ENCODE peak calls at places on chromosomes 6 and 20, in six cellular contexts. T is GM12891, N is HepG2, V is H1, G is K562, R is GM12878. L is an unnamed sample.

GRCh38 chr6:149766156-149766768 is 16.7 kb downstream of the PCMT1 start:
- DNase-seq in T (no peak), N (no peak), V (no peak), G (no peak), R (no peak), L (no peak)

GRCh38 chr6:72149715-72150114 is 263.4 kb downstream of the RIMS1 start:
- DNase-seq in T (no peak), N (no peak), V (no peak), G (no peak), R (no peak), L (no peak)

GRCh38 chr6:144215402-144215931 is 65.2 kb downstream of the STX11 start:
- DNase-seq in T (peak), N (peak), V (no peak), G (peak), R (peak), L (peak)

GRCh38 chr6:26045046-26045938 is 41.9 kb upstream of the HFE start:
- DNase-seq in T (no peak), N (peak), V (no peak), G (no peak), R (peak), L (no peak)

GRCh38 chr20:37231970-37232620 is 29.5 kb downstream of the GHRH start:
- DNase-seq in T (no peak), N (no peak), V (no peak), G (no peak), R (no peak), L (no peak)

GRCh38 chr6:27290065-27290849 is 21.8 kb downstream of the POM121L2 start:
- DNase-seq in T (no peak), N (peak), V (peak), G (peak), R (peak), L (no peak)

GRCh38 chr6:11496152-11497060 is 41.1 kb upstream of the TMEM170B start:
- DNase-seq in T (peak), N (peak), V (peak), G (peak), R (peak), L (peak)

GRCh38 chr20:56579261-56579660 is 46.2 kb downstream of the FAM209B start:
- DNase-seq in T (no peak), N (no peak), V (no peak), G (no peak), R (no peak), L (no peak)

GRCh38 chr6:79672631-79673065 is 41.5 kb downstream of the SH3BGRL2 start:
- DNase-seq in T (no peak), N (peak), V (no peak), G (peak), R (no peak), L (no peak)

GRCh38 chr20:38844963-38845362 is 39.5 kb downstream of the PPP1R16B start:
- DNase-seq in T (no peak), N (no peak), V (no peak), G (no peak), R (no peak), L (no peak)

GRCh38 chr6:128327890-128328289 is 192.5 kb downstream of the PTPRK start:
- DNase-seq in T (no peak), N (peak), V (peak), G (no peak), R (no peak), L (no peak)

GRCh38 chr20:34190679-34191090 is 50.5 kb upstream of the ASIP start:
- DNase-seq in T (peak), N (peak), V (peak), G (peak), R (no peak), L (peak)

GRCh38 chr6:85360794-85361642 is 88.9 kb upstream of the NT5E start:
- DNase-seq in T (no peak), N (peak), V (no peak), G (no peak), R (no peak), L (no peak)

GRCh38 chr6:155418017-155418749 is 37.5 kb downstream of the NOX3 start:
- DNase-seq in T (no peak), N (no peak), V (no peak), G (no peak), R (peak), L (no peak)

GRCh38 chr6:9250852-9251251 is 815.5 kb upstream of the SLC35B3 start:
- DNase-seq in T (no peak), N (peak), V (peak), G (no peak), R (no peak), L (no peak)

GRCh38 chr6:120407696-120408095 is 926.6 kb downstream of the TBC1D32 start:
- DNase-seq in T (no peak), N (no peak), V (no peak), G (no peak), R (no peak), L (no peak)

GRCh38 chr6:75449625-75450206 is 43.9 kb downstream of the FILIP1 start:
- DNase-seq in T (no peak), N (no peak), V (no peak), G (no peak), R (no peak), L (no peak)

GRCh38 chr6:129744201-129744879 is 34.4 kb upstream of the ARHGAP18 start:
- DNase-seq in T (no peak), N (peak), V (no peak), G (no peak), R (no peak), L (no peak)

GRCh38 chr6:166713608-166714510 is 86.8 kb upstream of the RPS6KA2 start:
- DNase-seq in T (no peak), N (no peak), V (no peak), G (no peak), R (no peak), L (no peak)

GRCh38 chr20:1626528-1627192 is 6.9 kb upstream of the SIRPB1 start:
- DNase-seq in T (no peak), N (no peak), V (no peak), G (no peak), R (no peak), L (no peak)

GRCh38 chr6:41488392-41489129 is 57.6 kb upstream of the FOXP4 start:
- DNase-seq in T (no peak), N (peak), V (peak), G (no peak), R (peak), L (no peak)

GRCh38 chr20:30488941-30489601 is 768.4 kb upstream of the DEFB115 start:
- DNase-seq in T (no peak), N (no peak), V (peak), G (no peak), R (no peak), L (no peak)

GRCh38 chr6:89597988-89598387 is 40.6 kb downstream of the LYRM2 start:
- DNase-seq in T (no peak), N (peak), V (no peak), G (peak), R (no peak), L (no peak)

GRCh38 chr6:44301106-44301505 is 12.0 kb downstream of the AARS2 start:
- DNase-seq in T (no peak), N (no peak), V (no peak), G (no peak), R (no peak), L (no peak)

GRCh38 chr20:10673831-10674683 is at the start of gene JAG1:
- DNase-seq in T (peak), N (peak), V (peak), G (peak), R (peak), L (peak)

GRCh38 chr20:34604980-34605788 is 46.7 kb downstream of the MAP1LC3A start:
- DNase-seq in T (no peak), N (no peak), V (no peak), G (no peak), R (no peak), L (no peak)

GRCh38 chr20:50366270-50367103 is 143.7 kb upstream of the PTPN1 start:
- DNase-seq in T (no peak), N (peak), V (no peak), G (no peak), R (no peak), L (no peak)

GRCh38 chr6:24761193-24761835 is 13.4 kb upstream of the GMNN start:
- DNase-seq in T (no peak), N (no peak), V (no peak), G (peak), R (no peak), L (no peak)

GRCh38 chr6:145947108-145947507 is 17.1 kb downstream of the SHPRH start:
- DNase-seq in T (no peak), N (no peak), V (no peak), G (no peak), R (no peak), L (no peak)

GRCh38 chr20:36120991-36121390 is 33.5 kb upstream of the EPB41L1 start:
- DNase-seq in T (no peak), N (no peak), V (no peak), G (no peak), R (no peak), L (no peak)

DNA sequence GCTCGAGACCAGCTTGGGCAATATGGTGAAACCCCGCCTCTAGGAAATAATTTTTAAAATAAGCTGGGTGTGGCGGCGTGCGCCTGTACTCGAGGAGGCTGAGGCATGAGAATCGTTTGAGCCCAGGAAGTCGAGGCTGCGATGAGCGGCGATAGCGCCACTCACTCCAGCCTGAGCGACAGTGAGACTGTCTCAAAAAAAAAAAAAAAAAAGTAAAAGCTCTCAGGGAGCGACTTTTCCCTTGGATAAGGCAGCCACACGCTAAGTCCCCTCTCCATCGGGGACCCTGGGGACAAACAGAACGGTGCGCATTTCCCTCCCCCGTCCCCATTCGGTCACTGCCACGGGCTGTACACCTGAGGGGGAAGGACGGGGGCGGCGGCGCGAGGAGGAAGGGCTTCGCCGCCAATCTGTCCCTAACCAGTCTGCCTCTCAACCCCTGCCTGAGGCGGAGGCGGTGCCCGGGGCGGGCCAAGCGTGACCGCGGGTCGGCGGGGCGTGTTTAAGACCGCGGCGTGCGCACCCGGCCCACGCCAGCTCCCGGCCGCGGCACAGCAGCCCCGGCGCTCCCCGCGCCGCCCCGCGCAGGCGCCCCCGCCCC is at the start of gene GMPR:
- DNase-seq in T (peak), N (no peak), V (peak), G (peak), R (no peak), L (peak)
- TF ChIP-seq POLR2AphosphoS5 in T (no peak), N (no peak), V (no peak), G (peak), R (no peak), L (no peak)

DNA sequence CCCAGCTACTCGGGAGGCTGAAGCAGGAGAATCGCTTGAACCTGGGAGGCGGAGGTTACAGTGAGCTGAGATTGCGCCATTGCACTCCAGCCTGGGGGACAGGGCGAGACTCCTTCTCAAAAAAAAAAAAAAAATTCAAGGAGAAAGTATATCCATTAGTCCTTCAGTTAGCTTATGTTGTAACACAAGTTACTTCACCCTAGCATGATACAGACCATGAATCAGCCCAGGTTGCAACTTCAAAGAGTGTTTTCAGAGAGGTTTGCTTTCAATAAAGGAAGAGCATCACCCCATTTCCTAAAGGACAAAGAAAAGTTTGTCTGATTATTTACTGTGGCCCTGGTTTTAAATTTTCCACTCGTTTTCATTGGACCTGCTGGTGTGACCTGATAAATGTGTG is 73.0 kb downstream of the SERAC1 start:
- DNase-seq in T (no peak), N (peak), V (no peak), G (no peak), R (no peak), L (no peak)
- TF ChIP-seq POLR2A in T (no peak), N (no peak), V (no peak), G (no peak), R (no peak), L (no peak)

DNA sequence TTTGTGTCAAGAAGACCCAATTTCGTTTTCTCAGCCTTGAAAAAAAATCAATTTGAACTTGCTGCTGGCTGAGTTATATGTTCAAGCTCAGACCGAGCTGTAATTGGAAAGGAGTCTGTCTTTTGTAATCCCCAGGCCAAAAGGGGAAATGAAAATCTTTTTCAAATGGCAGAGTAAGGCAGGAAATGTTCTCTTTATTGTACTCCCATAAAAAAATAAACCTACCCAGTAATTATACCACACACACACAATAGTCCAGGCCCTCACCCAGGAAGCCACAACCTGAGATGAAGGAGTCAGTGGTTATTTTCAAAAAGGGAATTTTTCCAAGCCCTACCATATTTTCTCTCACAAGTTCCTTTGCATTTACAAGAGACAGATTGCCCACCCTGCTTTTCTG is 45.3 kb downstream of the CLIC5 start:
- DNase-seq in T (no peak), N (no peak), V (no peak), G (no peak), R (no peak), L (no peak)
- TF ChIP-seq TAF1 in T (no peak), N (no peak), V (no peak), G (no peak), R (no peak), L (no peak)

GRCh38 chr6:30102701-30103629 is 9.9 kb downstream of the TRIM31 start:
- DNase-seq in T (peak), N (peak), V (peak), G (peak), R (peak), L (peak)
- TF ChIP-seq POLR2AphosphoS5 in T (no peak), N (peak), V (no peak), G (no peak), R (no peak), L (no peak)

GRCh38 chr6:106098383-106099234 is 12.5 kb downstream of the PRDM1 start:
- DNase-seq in T (no peak), N (no peak), V (no peak), G (peak), R (peak), L (no peak)
- TF ChIP-seq POLR2A in T (no peak), N (no peak), V (no peak), G (peak), R (peak), L (peak)

DNA sequence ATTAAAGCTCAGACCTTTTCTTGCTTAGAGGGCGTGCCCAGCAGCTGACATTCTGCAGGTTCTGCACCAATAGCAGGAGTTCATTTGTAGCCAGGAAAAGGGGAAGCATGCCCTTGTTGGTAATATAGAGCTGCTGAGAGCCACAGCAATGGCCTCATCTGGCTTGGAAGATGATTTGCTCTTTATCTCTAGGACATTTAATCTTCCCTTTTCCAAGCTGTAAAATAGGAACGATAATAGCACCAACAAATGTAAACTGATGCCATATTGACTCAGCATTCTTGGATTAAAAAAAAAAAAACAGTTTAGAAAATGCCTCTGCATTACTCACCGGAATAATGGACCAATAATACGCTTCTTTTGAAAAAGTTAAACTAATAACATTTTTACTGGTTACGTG is 93.4 kb upstream of the SLC2A12 start:
- DNase-seq in T (no peak), N (no peak), V (no peak), G (no peak), R (no peak), L (no peak)
- TF ChIP-seq TAF1 in T (no peak), N (no peak), V (no peak), G (no peak), R (no peak), L (no peak)

DNA sequence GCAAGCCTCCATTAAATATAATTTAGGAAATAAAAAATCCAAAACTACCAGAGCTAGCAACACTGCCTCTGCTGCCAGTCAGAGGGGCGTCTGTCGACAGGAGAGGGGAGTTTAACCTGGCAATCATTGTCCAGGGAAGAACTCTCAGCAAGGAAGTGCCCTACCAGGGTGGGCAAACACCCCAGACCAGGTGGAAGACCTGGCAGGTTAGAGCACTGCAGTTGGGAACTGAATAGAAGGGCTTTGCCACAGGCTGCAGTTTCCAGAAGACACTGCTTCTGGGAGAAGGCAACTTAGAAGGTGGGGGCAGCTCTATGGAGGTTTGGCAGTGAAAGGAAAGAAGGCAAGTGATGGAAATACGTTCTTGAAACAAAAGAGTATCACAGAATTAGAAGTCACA is 11.5 kb downstream of the NAPB start:
- DNase-seq in T (no peak), N (no peak), V (no peak), G (no peak), R (no peak), L (no peak)
- TF ChIP-seq POLR2AphosphoS5 in T (no peak), N (no peak), V (peak), G (no peak), R (no peak), L (no peak)

DNA sequence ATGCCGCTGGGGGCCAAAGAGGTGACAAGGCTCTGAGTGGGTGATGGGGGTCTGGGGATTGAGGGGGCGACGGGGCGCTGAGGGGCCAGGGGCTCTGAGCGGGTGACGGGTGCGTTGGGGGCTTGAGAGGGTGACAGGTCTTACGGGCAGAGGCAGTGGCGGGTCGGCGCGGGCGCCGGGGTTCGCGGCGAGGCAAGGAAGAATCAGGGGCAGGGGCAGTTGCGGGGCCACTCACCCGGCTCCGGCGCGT is 146 bp downstream of the ZNFX1 start:
- DNase-seq in T (no peak), N (no peak), V (no peak), G (no peak), R (no peak), L (no peak)
- TF ChIP-seq POLR2A in T (peak), N (no peak), V (no peak), G (no peak), R (peak), L (peak)